ENCODE peak calls at places on chromosomes 4 and X, in ten cellular contexts. M, F, E, W, T, H, N, K, D and Q are unnamed samples. For H3K27me3 and H3K36me3, the result is how much of the 10 kb centered on the place peaks cover.

GRCh38 chrX:154526901-154527675 is 11.1 kb upstream of the FAM3A start:
- DNase-seq in M (peak), E (peak), H (peak), W (peak), D (peak), N (peak), K (peak), F (no peak), T (peak), Q (peak)

GRCh38 chr4:27057053-27057452 is 196.4 kb downstream of the STIM2 start:
- DNase-seq in D (no peak), F (no peak), K (no peak), M (no peak), N (no peak), W (no peak), E (no peak), T (no peak), H (peak), Q (no peak)

GRCh38 chr4:182671749-182672148 is 245.4 kb downstream of the DCTD start:
- DNase-seq in F (no peak), N (no peak), H (no peak), E (no peak), M (no peak), W (no peak), D (no peak), T (no peak), K (no peak), Q (no peak)

GRCh38 chr4:113012776-113013175 is 36.7 kb upstream of the ANK2 start:
- DNase-seq in T (no peak), N (no peak), H (no peak), M (no peak), W (no peak), F (no peak), E (no peak), K (peak), D (no peak), Q (no peak)

GRCh38 chr4:38621004-38621684 is 42.9 kb upstream of the KLF3 start:
- DNase-seq in N (no peak), D (no peak), W (no peak), K (no peak), E (no peak), F (peak), H (peak), T (no peak), M (no peak), Q (no peak)

GRCh38 chr4:113976937-113977855 is 2.3 kb downstream of the ARSJ start:
- DNase-seq in T (no peak), N (no peak), W (no peak), E (no peak), D (no peak), K (no peak), H (no peak), M (no peak), F (no peak), Q (no peak)

GRCh38 chrX:24026403-24026801 is 584 bp downstream of the KLHL15 start:
- DNase-seq in K (no peak), W (no peak), M (no peak), H (peak), F (no peak), N (no peak), D (no peak), T (no peak), E (no peak), Q (no peak)

GRCh38 chrX:14027511-14028019 is 2.1 kb downstream of the GEMIN8 start:
- DNase-seq in N (no peak), K (peak), W (no peak), H (no peak), D (no peak), E (no peak), M (no peak), T (no peak), F (no peak), Q (no peak)

GRCh38 chrX:132592880-132593279 is 104.0 kb upstream of the MBNL3 start:
- DNase-seq in E (no peak), N (no peak), M (no peak), F (no peak), W (no peak), D (no peak), H (no peak), T (no peak), K (peak), Q (no peak)

GRCh38 chrX:9644335-9644734 is 121.3 kb downstream of the GPR143 start:
- DNase-seq in K (no peak), M (peak), H (no peak), F (no peak), W (no peak), T (no peak), E (no peak), D (no peak), N (no peak), Q (no peak)

GRCh38 chr4:82939414-82939813 is 38.9 kb downstream of the THAP9 start:
- DNase-seq in H (no peak), E (no peak), D (no peak), F (no peak), K (no peak), T (no peak), N (no peak), W (no peak), M (no peak), Q (no peak)

GRCh38 chr4:46274717-46275116 is 115.2 kb downstream of the GABRA2 start:
- DNase-seq in N (no peak), F (no peak), E (no peak), K (no peak), W (no peak), M (no peak), T (no peak), H (no peak), D (no peak), Q (no peak)

GRCh38 chr4:72375050-72375736 is 193.8 kb downstream of the ADAMTS3 start:
- DNase-seq in D (no peak), H (no peak), W (no peak), F (peak), N (peak), M (no peak), K (peak), E (no peak), T (no peak), Q (peak)

GRCh38 chr4:110808371-110808878 is 185.5 kb upstream of the PITX2 start:
- DNase-seq in E (no peak), N (no peak), T (no peak), D (no peak), M (no peak), W (no peak), K (peak), H (peak), F (no peak), Q (no peak)

GRCh38 chrX:40096395-40097091 is 1.2 kb downstream of the BCOR start:
- DNase-seq in T (peak), W (peak), N (peak), E (peak), F (no peak), D (peak), K (no peak), M (peak), H (no peak), Q (peak)

GRCh38 chrX:153769865-153770605 is 6.0 kb downstream of the PLXNB3 start:
- DNase-seq in W (no peak), E (no peak), H (no peak), N (no peak), T (no peak), M (peak), K (no peak), D (no peak), F (no peak), Q (no peak)

GRCh38 chrX:13750204-13750603 is 15.7 kb downstream of the OFD1 start:
- DNase-seq in N (no peak), H (peak), E (no peak), T (no peak), K (peak), D (no peak), F (no peak), M (no peak), W (no peak), Q (no peak)

GRCh38 chr4:56627985-56628384 is 53.1 kb downstream of the HOPX start:
- DNase-seq in N (no peak), M (no peak), W (no peak), F (no peak), E (no peak), T (no peak), K (no peak), D (no peak), H (no peak), Q (no peak)

GRCh38 chrX:110944323-110944761 is 148.7 kb upstream of the CHRDL1 start:
- DNase-seq in T (peak), M (no peak), W (no peak), E (no peak), N (peak), D (no peak), H (no peak), F (no peak), K (no peak), Q (peak)

GRCh38 chr4:103996637-103997036 is 276.9 kb upstream of the TACR3 start:
- DNase-seq in N (no peak), K (peak), M (no peak), F (no peak), D (no peak), E (no peak), W (no peak), H (no peak), T (no peak), Q (peak)

GRCh38 chrX:2284133-2284532 is 216.6 kb downstream of the DHRSX start:
- DNase-seq in N (no peak), H (no peak), T (no peak), F (no peak), W (no peak), M (no peak), D (no peak), E (no peak), K (no peak), Q (no peak)

GRCh38 chr4:122703868-122704267 is 28.6 kb upstream of the BBS12 start:
- DNase-seq in M (no peak), N (no peak), F (no peak), W (no peak), K (no peak), E (no peak), H (no peak), D (no peak), T (no peak), Q (peak)

GRCh38 chrX:153333271-153333670 is 682 bp upstream of the ZNF275 start:
- DNase-seq in H (no peak), W (no peak), N (no peak), K (peak), T (no peak), E (no peak), D (no peak), M (no peak), F (peak), Q (no peak)

GRCh38 chr4:131644619-131645018 is 1504.5 kb upstream of the PCDH10 start:
- DNase-seq in F (no peak), N (no peak), H (no peak), T (no peak), M (no peak), W (no peak), D (no peak), K (no peak), E (no peak), Q (peak)

DNA sequence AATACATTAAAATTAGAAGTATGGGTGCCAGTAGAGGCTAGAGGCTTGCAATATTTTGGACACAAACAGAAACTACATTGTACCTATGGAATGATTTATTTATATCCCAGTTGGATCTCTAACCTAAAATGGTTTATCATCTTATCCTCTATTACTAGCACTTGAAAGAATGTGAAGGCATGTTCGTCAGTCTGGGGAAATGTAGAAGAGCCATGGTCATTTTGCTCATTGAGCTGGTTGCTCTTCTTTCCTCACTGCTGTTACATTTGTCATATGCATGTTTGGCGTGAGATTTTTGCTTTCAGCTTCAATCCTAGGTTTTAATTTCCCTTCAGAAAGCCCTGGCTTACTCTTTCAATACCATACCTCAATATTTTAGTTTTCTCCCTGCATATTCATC is 82.4 kb upstream of the MYOZ2 start:
- DNase-seq in T (no peak), N (no peak), M (no peak), F (no peak), W (no peak), K (no peak), E (no peak), D (no peak), H (no peak), Q (no peak)
- H3K4me3 ChIP-seq in T (no peak), N (no peak), M (no peak), F (no peak), W (no peak), K (no peak), E (no peak), D (no peak), H (no peak), Q (no peak)

GRCh38 chr4:2273221-2273620 is 11.3 kb upstream of the MXD4 start:
- DNase-seq in F (no peak), N (no peak), T (no peak), K (no peak), E (no peak), D (no peak), W (no peak), M (no peak), H (no peak), Q (no peak)
- H3K27me3 ChIP-seq in F (under half), N (under half), T (under half), K (under half), E (under half), D (under half), W (under half), M (under half), H (under half), Q (under half)

GRCh38 chr4:175784986-175785525 is 27.0 kb downstream of the GPM6A start:
- DNase-seq in N (no peak), F (no peak), W (no peak), K (no peak), E (no peak), M (no peak), H (no peak), T (no peak), D (no peak), Q (no peak)

GRCh38 chr4:175789632-175790031 is 22.4 kb downstream of the GPM6A start:
- DNase-seq in T (no peak), F (no peak), E (no peak), N (no peak), H (no peak), W (no peak), K (no peak), D (no peak), M (no peak), Q (no peak)

GRCh38 chr4:175791221-175791620 is 20.8 kb downstream of the GPM6A start:
- DNase-seq in H (no peak), F (no peak), W (no peak), N (no peak), T (no peak), M (no peak), D (no peak), K (no peak), E (no peak), Q (no peak)

GRCh38 chr4:175787948-175788347 is 24.1 kb downstream of the GPM6A start:
- DNase-seq in W (no peak), T (no peak), H (no peak), M (no peak), K (no peak), D (no peak), N (no peak), E (no peak), F (no peak), Q (no peak)

DNA sequence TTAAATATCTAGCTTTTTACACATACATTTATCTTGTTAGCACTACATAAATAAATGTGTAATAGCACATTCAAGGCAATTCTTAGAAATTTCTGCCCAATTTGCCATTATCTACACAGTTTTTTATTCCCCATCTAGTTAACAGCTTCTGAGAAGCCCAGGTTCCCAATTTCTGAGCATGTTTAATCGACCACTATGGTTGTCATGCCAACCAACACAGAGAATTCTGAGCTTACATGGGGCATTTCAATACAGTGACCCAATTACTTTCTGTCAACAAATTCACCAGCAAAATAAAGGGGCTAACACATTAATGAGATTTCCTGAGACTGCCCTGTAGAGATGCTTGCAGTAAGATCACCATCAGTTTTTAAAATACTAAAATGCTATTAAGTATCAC is 22.0 kb downstream of the GPM6A start:
- DNase-seq in N (no peak), H (no peak), M (no peak), D (no peak), T (no peak), F (no peak), K (no peak), E (no peak), W (no peak), Q (no peak)
- H3K36me3 ChIP-seq in N (under half), H (under half), M (under half), D (under half), T (under half), F (under half), K (under half), E (under half), W (under half), Q (under half)

DNA sequence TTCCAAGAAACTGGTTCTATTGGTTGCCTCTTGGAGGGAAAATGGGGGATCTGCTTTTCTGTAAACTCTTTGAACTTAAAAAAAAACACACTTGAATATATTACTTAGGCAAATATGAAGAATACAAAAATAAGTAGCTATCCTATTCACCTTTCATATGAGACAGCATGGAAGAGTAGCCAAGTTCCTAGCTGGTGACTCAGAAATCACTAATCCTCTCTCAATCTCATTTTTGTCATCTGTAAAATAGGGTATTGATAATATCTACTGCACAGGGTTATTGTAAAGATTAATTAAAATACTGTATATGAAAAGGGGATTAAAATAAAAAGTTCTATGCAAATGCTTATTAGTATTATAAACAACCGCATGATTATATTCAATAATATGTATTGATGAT is 12.7 kb downstream of the MGARP start:
- DNase-seq in F (no peak), T (no peak), K (no peak), D (no peak), W (no peak), H (no peak), N (no peak), E (no peak), M (no peak), Q (no peak)
- H3K4me3 ChIP-seq in F (no peak), T (no peak), K (no peak), D (no peak), W (no peak), H (no peak), N (no peak), E (no peak), M (no peak), Q (no peak)

DNA sequence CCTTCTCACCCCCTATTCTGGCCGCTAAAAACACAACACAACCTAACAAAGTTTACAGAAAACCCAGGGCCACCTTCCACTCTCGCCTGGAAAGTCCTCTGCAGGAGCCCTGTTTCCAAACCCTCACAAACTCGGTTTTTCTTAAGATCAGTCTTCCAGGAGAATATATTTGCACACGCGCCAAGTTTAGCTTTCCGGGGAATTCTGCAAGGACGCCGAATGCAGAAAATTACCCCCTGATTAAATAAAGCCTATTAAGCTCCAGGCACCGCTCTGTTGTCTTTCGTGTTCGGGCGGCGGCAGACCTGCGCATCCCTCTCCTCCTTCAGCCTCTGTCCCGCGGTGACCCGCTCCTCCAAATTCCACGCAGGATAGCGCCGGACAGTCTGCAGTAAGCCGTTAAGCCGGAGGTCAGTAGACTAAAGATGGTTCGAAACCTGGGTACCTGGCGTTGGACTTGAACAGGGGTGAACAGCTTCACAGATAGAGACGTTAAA is 5.0 kb downstream of the MSX1 start:
- DNase-seq in H (no peak), W (no peak), M (no peak), T (peak), K (no peak), D (no peak), E (no peak), F (no peak), N (no peak), Q (no peak)
- H3K27me3 ChIP-seq in H (under half), W (under half), M (half or more), T (half or more), K (under half), D (half or more), E (half or more), F (under half), N (half or more), Q (under half)

GRCh38 chrX:118660085-118660484 is 67.3 kb upstream of the IL13RA1 start:
- DNase-seq in H (peak), W (no peak), M (no peak), N (no peak), F (no peak), K (no peak), E (no peak), T (no peak), D (no peak), Q (no peak)
- H3K36me3 ChIP-seq in H (under half), W (under half), M (under half), N (under half), F (under half), K (under half), E (under half), T (under half), D (under half), Q (under half)

GRCh38 chr4:30727409-30727808 is 7.2 kb downstream of the PCDH7 start:
- DNase-seq in T (no peak), F (no peak), W (no peak), H (no peak), D (no peak), M (no peak), K (no peak), E (no peak), N (no peak), Q (no peak)
- H3K4me3 ChIP-seq in T (no peak), F (no peak), W (peak), H (no peak), D (peak), M (no peak), K (no peak), E (no peak), N (no peak), Q (no peak)

GRCh38 chr4:42172921-42173320 is 20.5 kb upstream of the BEND4 start:
- DNase-seq in M (no peak), K (no peak), F (no peak), H (no peak), E (no peak), D (no peak), W (no peak), N (no peak), T (no peak), Q (no peak)
- H3K27me3 ChIP-seq in M (under half), K (under half), F (under half), H (under half), E (under half), D (under half), W (under half), N (under half), T (under half), Q (under half)

GRCh38 chr4:1823545-1823932 is 30.4 kb downstream of the FGFR3 start:
- DNase-seq in H (no peak), D (no peak), E (no peak), T (no peak), K (no peak), W (no peak), F (no peak), N (no peak), M (no peak), Q (no peak)
- H3K36me3 ChIP-seq in H (under half), D (half or more), E (half or more), T (half or more), K (half or more), W (under half), F (under half), N (half or more), M (under half), Q (under half)

DNA sequence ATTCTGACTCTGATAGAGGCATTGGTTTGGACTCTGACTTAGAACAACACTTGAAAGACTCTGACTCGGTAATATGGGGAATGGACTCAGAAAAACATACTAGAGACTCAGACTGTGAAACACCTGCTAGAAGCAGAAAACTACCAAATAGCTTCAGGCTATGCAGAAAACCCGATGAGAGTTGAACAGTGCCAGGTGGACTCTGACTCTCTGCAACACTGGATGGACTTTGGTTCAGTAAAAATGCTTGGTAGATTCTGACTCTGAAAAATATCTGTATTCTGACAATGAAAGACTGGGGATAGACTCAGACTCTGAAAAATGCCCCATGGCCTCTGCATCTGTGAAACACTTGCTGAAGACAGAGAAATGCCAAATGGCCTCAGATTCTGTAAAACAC is 215.1 kb upstream of the HDX start:
- DNase-seq in E (no peak), D (no peak), K (no peak), F (no peak), N (no peak), W (no peak), T (no peak), H (peak), M (no peak), Q (no peak)
- H3K4me3 ChIP-seq in E (no peak), D (no peak), K (no peak), F (no peak), N (no peak), W (no peak), T (no peak), H (no peak), M (no peak), Q (no peak)